ENCODE peak calls at places on chromosomes 7 and 10, in five cellular contexts. B is AG04450, M is sigmoid colon, E is K562, C is fibroblast of the aortic adventitia. S is an unnamed sample.

GRCh38 chr7:11210374-11210773 is 236.7 kb downstream of the PHF14 start:
- DNase-seq in B (no peak), M (no peak), E (no peak), C (no peak), S (no peak)

GRCh38 chr10:112634096-112634830 is 187.2 kb downstream of the VTI1A start:
- DNase-seq in B (no peak), M (no peak), E (no peak), C (peak; percentile 9), S (no peak)

GRCh38 chr7:147412782-147413186 is 1177.8 kb upstream of the C7orf33 start:
- DNase-seq in B (peak; percentile 77), M (no peak), E (no peak), C (peak; percentile 93), S (no peak)

GRCh38 chr10:70561051-70561450 is 41.5 kb downstream of the PRF1 start:
- DNase-seq in B (no peak), M (peak; percentile 74), E (no peak), C (peak; percentile 31), S (no peak)

GRCh38 chr7:151837285-151838042 is 39.5 kb downstream of the PRKAG2 start:
- DNase-seq in B (no peak), M (no peak), E (no peak), C (no peak), S (no peak)

GRCh38 chr10:101215397-101216206 is 13.7 kb downstream of the LBX1 start:
- DNase-seq in B (no peak), M (no peak), E (no peak), C (no peak), S (no peak)

GRCh38 chr10:127386606-127387327 is 162.3 kb upstream of the NPS start:
- DNase-seq in B (no peak), M (no peak), E (no peak), C (no peak), S (no peak)

GRCh38 chr7:29285451-29285807 is 90.9 kb downstream of the CHN2 start:
- DNase-seq in B (no peak), M (no peak), E (no peak), C (peak; percentile 91), S (peak; percentile 77)

GRCh38 chr7:150317748-150318444 is 5.3 kb upstream of the LRRC61 start:
- DNase-seq in B (no peak), M (no peak), E (peak; percentile 51), C (peak; percentile 69), S (no peak)

GRCh38 chr7:76049295-76049694 is 1.4 kb downstream of the MDH2 start:
- DNase-seq in B (no peak), M (no peak), E (no peak), C (no peak), S (no peak)

GRCh38 chr7:106681815-106682495 is 21.0 kb upstream of the CCDC71L start:
- DNase-seq in B (no peak), M (no peak), E (no peak), C (peak; percentile 77), S (peak; percentile 84)

GRCh38 chr10:35890970-35891330 is 248.9 kb upstream of the FZD8 start:
- DNase-seq in B (no peak), M (no peak), E (no peak), C (no peak), S (peak; percentile 38)

GRCh38 chr7:78863248-78863647 is 590.2 kb downstream of the MAGI2 start:
- DNase-seq in B (no peak), M (no peak), E (no peak), C (no peak), S (no peak)

GRCh38 chr10:117241541-117242462 is 888 bp downstream of the SLC18A2 start:
- DNase-seq in B (no peak), M (no peak), E (peak; percentile 21), C (no peak), S (no peak)

GRCh38 chr7:97971990-97972943 is 17.7 kb downstream of the OCM2 start:
- DNase-seq in B (peak; percentile 15), M (peak; percentile 87), E (peak; percentile 93), C (peak; percentile 64), S (peak; percentile 7)

GRCh38 chr7:36096460-36097095 is 56.5 kb upstream of the EEPD1 start:
- DNase-seq in B (no peak), M (no peak), E (no peak), C (no peak), S (no peak)

GRCh38 chr10:110533149-110533548 is 34.3 kb upstream of the SMC3 start:
- DNase-seq in B (no peak), M (no peak), E (no peak), C (no peak), S (no peak)

GRCh38 chr7:102473271-102473991 is 5.3 kb downstream of the POLR2J start:
- DNase-seq in B (no peak), M (peak; percentile 62), E (no peak), C (no peak), S (no peak)

GRCh38 chr7:36119005-36119711 is 33.9 kb upstream of the EEPD1 start:
- DNase-seq in B (peak; percentile 93), M (no peak), E (no peak), C (peak; percentile 99), S (no peak)

GRCh38 chr7:26199301-26200112 is 1.0 kb downstream of the HNRNPA2B1 start:
- DNase-seq in B (no peak), M (peak; percentile 89), E (peak; percentile 33), C (peak; percentile 50), S (no peak)

GRCh38 chr7:66399566-66399965 is 194.4 kb downstream of the TPST1 start:
- DNase-seq in B (no peak), M (no peak), E (no peak), C (no peak), S (no peak)

GRCh38 chr10:131142446-131143380 is 168.8 kb downstream of the TCERG1L start:
- DNase-seq in B (no peak), M (no peak), E (no peak), C (no peak), S (no peak)

GRCh38 chr7:66736892-66737291 is 3.6 kb upstream of the RABGEF1 start:
- DNase-seq in B (no peak), M (no peak), E (no peak), C (no peak), S (no peak)

GRCh38 chr7:26376208-26376917 is 84.7 kb downstream of the SNX10 start:
- DNase-seq in B (no peak), M (no peak), E (no peak), C (no peak), S (no peak)

GRCh38 chr7:74317146-74317782 is 28.1 kb downstream of the CLIP2 start:
- DNase-seq in B (no peak), M (no peak), E (no peak), C (no peak), S (no peak)

GRCh38 chr10:17805921-17806577 is 3.1 kb upstream of the MRC1 start:
- DNase-seq in B (no peak), M (no peak), E (no peak), C (no peak), S (no peak)

GRCh38 chr7:1597361-1597760 is 27.5 kb upstream of the PSMG3 start:
- DNase-seq in B (no peak), M (no peak), E (no peak), C (no peak), S (no peak)

GRCh38 chr10:26790596-26790995 is 70.2 kb downstream of the ABI1 start:
- DNase-seq in B (no peak), M (no peak), E (no peak), C (peak; percentile 16), S (no peak)

GRCh38 chr7:78695826-78696225 is 757.6 kb downstream of the MAGI2 start:
- DNase-seq in B (no peak), M (no peak), E (no peak), C (no peak), S (no peak)

GRCh38 chr10:97707134-97707861 is 6.2 kb upstream of the MARVELD1 start:
- DNase-seq in B (no peak), M (no peak), E (no peak), C (no peak), S (no peak)

GRCh38 chr7:16914771-16915170 is 33.0 kb upstream of the AGR3 start:
- DNase-seq in B (no peak), M (no peak), E (no peak), C (no peak), S (no peak)

GRCh38 chr10:59819265-59819664 is 66.0 kb upstream of the MRLN start:
- DNase-seq in B (no peak), M (no peak), E (no peak), C (no peak), S (no peak)

GRCh38 chr10:59820471-59820870 is 67.2 kb upstream of the MRLN start:
- DNase-seq in B (no peak), M (no peak), E (no peak), C (no peak), S (no peak)

GRCh38 chr10:59823751-59824150 is 70.5 kb upstream of the MRLN start:
- DNase-seq in B (no peak), M (no peak), E (no peak), C (no peak), S (no peak)

GRCh38 chr10:59825932-59826331 is 72.7 kb upstream of the MRLN start:
- DNase-seq in B (no peak), M (no peak), E (no peak), C (peak; percentile 41), S (no peak)

DNA sequence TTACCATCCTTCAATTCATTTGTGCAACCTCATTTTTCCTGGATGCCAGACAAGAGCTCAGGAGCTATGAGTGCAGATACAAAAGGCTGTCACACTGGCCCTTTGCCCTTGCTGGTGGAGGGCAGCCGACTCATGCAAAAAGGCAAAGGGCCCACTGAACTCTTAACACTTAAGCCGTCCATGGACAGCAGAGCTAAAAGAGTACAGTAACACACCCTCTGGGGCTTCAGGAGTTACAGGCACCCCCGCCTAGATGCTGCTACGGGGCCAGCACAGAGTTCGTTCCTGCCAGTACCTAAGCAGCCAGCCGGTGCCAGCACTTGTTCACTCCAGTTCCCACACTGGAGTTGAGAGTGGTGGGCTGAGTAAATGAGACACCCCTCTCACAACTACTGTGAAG is 69.9 kb upstream of the MRLN start:
- DNase-seq in B (no peak), M (no peak), E (no peak), C (no peak), S (no peak)
- H3K4me3 ChIP-seq in B (no peak overlapping the region), M (no peak overlapping the region), E (no peak overlapping the region), C (no peak overlapping the region), S (no peak overlapping the region)

GRCh38 chr10:124049484-124049883 is 43.9 kb downstream of the CHST15 start:
- DNase-seq in B (no peak), M (no peak), E (no peak), C (no peak), S (peak; percentile 9)
- TF ChIP-seq CTCF in B (no peak), M (no peak), E (no peak), C (no peak), S (no peak)

GRCh38 chr7:71566991-71567390 is 435.0 kb downstream of the GALNT17 start:
- DNase-seq in B (no peak), M (no peak), E (no peak), C (no peak), S (no peak)
- H3K4me3 ChIP-seq in B (no peak overlapping the region), M (no peak overlapping the region), E (no peak overlapping the region), C (no peak overlapping the region), S (no peak overlapping the region)

GRCh38 chr10:81981724-81982123 is 106.7 kb downstream of the NRG3 start:
- DNase-seq in B (no peak), M (no peak), E (no peak), C (no peak), S (no peak)
- TF ChIP-seq CTCF in B (no peak), M (no peak), E (no peak), C (no peak), S (no peak)